ENCODE peak calls at places on chromosomes 13 and 19, in four cellular contexts. One of them, this sample, is unnamed.

GRCh38 chr13:80840313-80840976 is 499.5 kb upstream of the SPRY2 start:
- DNase-seq in GM12878: no peak
- DNase-seq in fibroblast of lung: peak; percentile 0
- DNase-seq in A549: no peak
- DNase-seq in this sample: peak; percentile 3

GRCh38 chr19:29667941-29668340 is 2.7 kb downstream of the PLEKHF1 start:
- DNase-seq in GM12878: no peak
- DNase-seq in fibroblast of lung: no peak
- DNase-seq in A549: no peak
- DNase-seq in this sample: peak; percentile 32

GRCh38 chr13:112688560-112689497 is 1.0 kb upstream of the ATP11A start:
- DNase-seq in GM12878: no peak
- DNase-seq in fibroblast of lung: no peak
- DNase-seq in A549: no peak
- DNase-seq in this sample: peak; percentile 46

GRCh38 chr13:101691326-101691725 is 238.9 kb downstream of the ITGBL1 start:
- DNase-seq in GM12878: no peak
- DNase-seq in fibroblast of lung: no peak
- DNase-seq in A549: no peak
- DNase-seq in this sample: peak; percentile 59

GRCh38 chr19:50667759-50668231 is 18.6 kb downstream of the C19orf81 start:
- DNase-seq in GM12878: no peak
- DNase-seq in fibroblast of lung: no peak
- DNase-seq in A549: no peak
- DNase-seq in this sample: no peak

GRCh38 chr19:21848706-21849105 is 12.7 kb upstream of the ZNF43 start:
- DNase-seq in GM12878: no peak
- DNase-seq in fibroblast of lung: peak; percentile 74
- DNase-seq in A549: peak; percentile 8
- DNase-seq in this sample: no peak

GRCh38 chr13:75399168-75399878 is 82.6 kb downstream of the TBC1D4 start:
- DNase-seq in GM12878: no peak
- DNase-seq in fibroblast of lung: peak; percentile 93
- DNase-seq in A549: no peak
- DNase-seq in this sample: no peak

GRCh38 chr19:34118879-34119748 is 53.2 kb upstream of the LSM14A start:
- DNase-seq in GM12878: no peak
- DNase-seq in fibroblast of lung: no peak
- DNase-seq in A549: no peak
- DNase-seq in this sample: peak; percentile 13

GRCh38 chr19:11405846-11406643 is 13.1 kb downstream of the RGL3 start:
- DNase-seq in GM12878: no peak
- DNase-seq in fibroblast of lung: no peak
- DNase-seq in A549: no peak
- DNase-seq in this sample: no peak

GRCh38 chr13:99382428-99383133 is 75.4 kb upstream of the GPR183 start:
- DNase-seq in GM12878: no peak
- DNase-seq in fibroblast of lung: no peak
- DNase-seq in A549: no peak
- DNase-seq in this sample: peak; percentile 9

GRCh38 chr13:94703721-94704314 is 8.5 kb downstream of the SOX21 start:
- DNase-seq in GM12878: no peak
- DNase-seq in fibroblast of lung: no peak
- DNase-seq in A549: no peak
- DNase-seq in this sample: no peak

GRCh38 chr13:81379183-81379582 is 1038.3 kb upstream of the SPRY2 start:
- DNase-seq in GM12878: no peak
- DNase-seq in fibroblast of lung: no peak
- DNase-seq in A549: no peak
- DNase-seq in this sample: no peak

GRCh38 chr19:507286-508203 is at the start of gene TPGS1:
- DNase-seq in GM12878: no peak
- DNase-seq in fibroblast of lung: peak; percentile 63
- DNase-seq in A549: no peak
- DNase-seq in this sample: peak; percentile 91

GRCh38 chr13:114145722-114146121 is 13.3 kb upstream of the RASA3 start:
- DNase-seq in GM12878: no peak
- DNase-seq in fibroblast of lung: no peak
- DNase-seq in A549: no peak
- DNase-seq in this sample: no peak

GRCh38 chr13:53357582-53357981 is 329.0 kb downstream of the OLFM4 start:
- DNase-seq in GM12878: no peak
- DNase-seq in fibroblast of lung: no peak
- DNase-seq in A549: no peak
- DNase-seq in this sample: no peak

GRCh38 chr19:35740423-35741215 is 1.6 kb downstream of the IGFLR1 start:
- DNase-seq in GM12878: peak; percentile 86
- DNase-seq in fibroblast of lung: peak; percentile 94
- DNase-seq in A549: peak; percentile 100
- DNase-seq in this sample: peak; percentile 99

GRCh38 chr19:54554006-54554405 is 19.6 kb upstream of the LILRA2 start:
- DNase-seq in GM12878: no peak
- DNase-seq in fibroblast of lung: no peak
- DNase-seq in A549: no peak
- DNase-seq in this sample: no peak

GRCh38 chr13:109370486-109370885 is 415.9 kb downstream of the IRS2 start:
- DNase-seq in GM12878: no peak
- DNase-seq in fibroblast of lung: no peak
- DNase-seq in A549: no peak
- DNase-seq in this sample: no peak

GRCh38 chr13:112752711-112753541 is 63.1 kb downstream of the ATP11A start:
- DNase-seq in GM12878: no peak
- DNase-seq in fibroblast of lung: peak; percentile 45
- DNase-seq in A549: no peak
- DNase-seq in this sample: no peak

GRCh38 chr19:11445141-11445540 is 9.7 kb downstream of the PRKCSH start:
- DNase-seq in GM12878: no peak
- DNase-seq in fibroblast of lung: no peak
- DNase-seq in A549: no peak
- DNase-seq in this sample: no peak

GRCh38 chr19:27684293-27684692 is 1528.7 kb downstream of the UQCRFS1 start:
- DNase-seq in GM12878: no peak
- DNase-seq in fibroblast of lung: no peak
- DNase-seq in A549: no peak
- DNase-seq in this sample: no peak

GRCh38 chr19:42074513-42075363 is 1.2 kb upstream of the ZNF574 start:
- DNase-seq in GM12878: no peak
- DNase-seq in fibroblast of lung: no peak
- DNase-seq in A549: peak; percentile 87
- DNase-seq in this sample: peak; percentile 47

GRCh38 chr19:12364391-12365093 is 941 bp downstream of the ZNF442 start:
- DNase-seq in GM12878: no peak
- DNase-seq in fibroblast of lung: peak; percentile 10
- DNase-seq in A549: no peak
- DNase-seq in this sample: peak; percentile 71

GRCh38 chr13:45196622-45197021 is 4.2 kb downstream of the KCTD4 start:
- DNase-seq in GM12878: no peak
- DNase-seq in fibroblast of lung: peak; percentile 75
- DNase-seq in A549: no peak
- DNase-seq in this sample: peak; percentile 80
- H3K4me2 ChIP-seq in GM12878: no peak overlapping the region
- H3K4me2 ChIP-seq in fibroblast of lung: peak overlapping the region; percentile 40
- H3K4me2 ChIP-seq in A549: no peak overlapping the region
- H3K4me2 ChIP-seq in this sample: peak overlapping the region; percentile 39

DNA sequence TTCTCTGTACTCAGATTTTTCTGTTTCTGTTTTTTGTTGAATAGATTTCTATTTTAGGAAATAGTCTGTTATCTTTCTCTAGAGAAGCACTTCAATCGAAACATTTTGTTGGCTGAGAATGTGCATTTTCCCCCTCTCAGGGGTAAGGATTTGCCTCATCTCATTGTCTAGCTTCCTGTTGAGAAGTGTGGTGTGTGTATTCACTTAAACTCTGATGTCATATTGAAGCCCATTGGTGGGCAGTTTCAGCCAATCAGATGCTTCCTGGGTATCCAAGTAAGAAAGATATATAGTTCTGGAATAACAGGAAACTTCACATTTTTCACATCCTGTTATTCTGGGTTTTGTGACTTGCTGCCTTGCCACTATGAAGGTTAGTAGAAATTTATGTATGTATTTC is 87.6 kb downstream of the ARHGEF7 start:
- DNase-seq in GM12878: no peak
- DNase-seq in fibroblast of lung: peak; percentile 89
- DNase-seq in A549: peak; percentile 13
- DNase-seq in this sample: peak; percentile 62
- H3K4me2 ChIP-seq in GM12878: peak overlapping the region; percentile 43
- H3K4me2 ChIP-seq in fibroblast of lung: no peak overlapping the region
- H3K4me2 ChIP-seq in A549: no peak overlapping the region
- H3K4me2 ChIP-seq in this sample: no peak overlapping the region

DNA sequence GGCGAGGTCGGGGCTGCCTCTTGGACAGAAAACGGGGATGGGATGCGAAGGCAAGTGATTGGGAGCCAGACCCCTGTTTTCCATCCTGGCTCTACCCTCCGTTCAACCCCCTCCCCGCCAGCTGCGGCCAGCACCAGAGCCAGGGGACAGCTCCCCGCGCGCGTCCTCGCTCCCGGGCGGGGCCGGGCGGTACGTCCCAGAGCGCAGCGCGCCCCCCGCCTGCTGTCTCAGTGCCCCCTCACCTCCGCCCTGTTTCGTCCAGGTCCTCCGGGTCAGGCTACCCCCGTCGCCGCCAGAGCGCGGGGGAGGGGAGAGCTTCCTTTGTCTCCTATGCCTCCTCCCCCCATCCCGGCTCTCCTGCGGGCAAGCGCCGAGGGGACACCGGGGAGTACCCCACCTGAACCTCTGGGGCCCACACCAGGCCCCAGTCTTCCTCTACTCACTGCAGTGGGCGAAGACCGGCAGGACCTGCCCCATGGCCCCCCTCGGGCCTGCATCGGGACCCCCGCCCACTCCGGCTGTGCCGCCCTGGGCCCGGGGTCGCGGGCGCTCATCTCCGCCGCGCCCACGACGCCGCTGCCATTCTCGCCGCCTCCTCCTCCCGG is 396 bp downstream of the RTN2 start:
- DNase-seq in GM12878: no peak
- DNase-seq in fibroblast of lung: no peak
- DNase-seq in A549: no peak
- DNase-seq in this sample: peak; percentile 62
- H3K4me2 ChIP-seq in GM12878: peak overlapping the region; percentile 94
- H3K4me2 ChIP-seq in fibroblast of lung: peak overlapping the region; percentile 93
- H3K4me2 ChIP-seq in A549: peak overlapping the region; percentile 99
- H3K4me2 ChIP-seq in this sample: peak overlapping the region; percentile 92

GRCh38 chr13:93430346-93430745 is 203.7 kb downstream of the GPC6 start:
- DNase-seq in GM12878: no peak
- DNase-seq in fibroblast of lung: no peak
- DNase-seq in A549: no peak
- DNase-seq in this sample: no peak

GRCh38 chr13:93435651-93436050 is 209.0 kb downstream of the GPC6 start:
- DNase-seq in GM12878: no peak
- DNase-seq in fibroblast of lung: no peak
- DNase-seq in A549: no peak
- DNase-seq in this sample: peak; percentile 5
- H3K4me2 ChIP-seq in GM12878: no peak overlapping the region
- H3K4me2 ChIP-seq in fibroblast of lung: no peak overlapping the region
- H3K4me2 ChIP-seq in A549: no peak overlapping the region
- H3K4me2 ChIP-seq in this sample: no peak overlapping the region

GRCh38 chr19:1904385-1905070 is 671 bp upstream of the ADAT3 start:
- DNase-seq in GM12878: peak; percentile 86
- DNase-seq in fibroblast of lung: no peak
- DNase-seq in A549: no peak
- DNase-seq in this sample: peak; percentile 40

GRCh38 chr19:1905863-1906375 is 720 bp downstream of the ADAT3 start:
- DNase-seq in GM12878: no peak
- DNase-seq in fibroblast of lung: no peak
- DNase-seq in A549: no peak
- DNase-seq in this sample: no peak

GRCh38 chr19:1907563-1908363 is 2.6 kb downstream of the ADAT3 start:
- DNase-seq in GM12878: no peak
- DNase-seq in fibroblast of lung: no peak
- DNase-seq in A549: no peak
- DNase-seq in this sample: peak; percentile 32

GRCh38 chr19:1906985-1907562 is 1.9 kb downstream of the ADAT3 start:
- DNase-seq in GM12878: no peak
- DNase-seq in fibroblast of lung: no peak
- DNase-seq in A549: no peak
- DNase-seq in this sample: no peak

DNA sequence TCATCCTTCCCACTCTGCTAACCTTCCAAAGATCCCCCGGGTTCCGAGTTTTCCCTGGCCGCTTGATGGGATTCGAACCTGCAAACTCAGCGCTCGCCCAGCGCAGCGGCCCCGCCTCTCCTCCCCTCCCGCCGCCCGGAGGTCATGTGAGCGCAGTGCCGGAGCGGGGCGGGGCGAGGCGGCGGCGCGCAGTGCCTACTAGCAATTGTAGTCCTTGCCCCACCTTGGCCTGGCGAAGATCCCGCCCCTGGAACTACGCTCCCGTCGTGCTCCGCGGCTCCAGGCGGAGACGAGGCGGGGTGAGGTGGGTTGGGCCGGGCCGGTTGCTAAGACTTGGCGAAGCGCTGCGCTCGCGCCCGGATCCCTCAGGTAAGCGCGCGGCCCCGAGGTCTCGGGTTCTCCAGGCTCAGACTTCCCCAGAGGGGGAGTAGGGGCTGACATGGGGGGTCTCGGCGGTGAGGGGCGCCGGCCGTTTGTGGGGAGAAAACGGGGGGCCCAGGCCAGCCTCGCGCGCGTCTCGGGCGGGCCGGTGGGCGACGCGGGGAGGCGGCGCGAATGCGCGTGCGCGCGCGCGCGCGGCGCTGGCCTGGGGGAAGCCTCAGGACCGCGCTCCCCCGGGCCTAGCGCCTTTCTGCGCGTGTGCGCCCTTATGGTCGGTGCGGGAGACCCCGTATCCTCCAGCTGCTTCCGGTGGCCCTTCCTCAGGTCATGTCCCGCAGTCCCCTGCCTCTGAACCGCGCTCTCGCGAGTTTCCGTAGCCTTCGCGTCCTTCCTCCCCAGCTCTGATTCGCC is at the start of the genes ADAT3 and SCAMP4:
- DNase-seq in GM12878: peak; percentile 94
- DNase-seq in fibroblast of lung: peak; percentile 99
- DNase-seq in A549: peak; percentile 84
- DNase-seq in this sample: peak; percentile 99
- H3K4me2 ChIP-seq in GM12878: peak within 1 kb of the TSS; percentile 93
- H3K4me2 ChIP-seq in fibroblast of lung: peak within 1 kb of the TSS; percentile 99
- H3K4me2 ChIP-seq in A549: peak within 1 kb of the TSS; percentile 96
- H3K4me2 ChIP-seq in this sample: peak within 1 kb of the TSS; percentile 89

DNA sequence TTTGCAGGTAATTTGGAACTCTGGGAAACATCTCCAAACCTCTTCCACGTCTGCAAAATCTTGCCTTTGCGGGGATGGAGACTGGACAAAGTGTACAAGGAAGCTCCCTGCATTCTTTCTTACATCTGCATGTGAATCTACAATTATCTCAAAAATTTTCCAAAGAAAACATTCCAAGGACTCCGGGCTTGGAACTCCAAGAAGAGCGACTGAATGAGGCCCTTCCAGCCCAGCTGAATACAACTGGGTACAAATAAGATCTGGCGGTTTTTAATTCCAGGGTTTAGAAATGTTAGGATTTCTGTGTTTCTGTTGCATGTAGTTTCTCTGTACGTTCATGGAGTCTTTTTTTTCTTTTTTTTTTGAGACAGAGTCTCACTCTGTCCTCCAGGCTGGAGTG is 28.5 kb downstream of the EXOC3L2 start:
- DNase-seq in GM12878: no peak
- DNase-seq in fibroblast of lung: peak; percentile 36
- DNase-seq in A549: no peak
- DNase-seq in this sample: no peak
- H3K4me2 ChIP-seq in GM12878: no peak overlapping the region
- H3K4me2 ChIP-seq in fibroblast of lung: no peak overlapping the region
- H3K4me2 ChIP-seq in A549: no peak overlapping the region
- H3K4me2 ChIP-seq in this sample: no peak overlapping the region

GRCh38 chr13:30545320-30545719 is 72.4 kb upstream of the USPL1 start:
- DNase-seq in GM12878: no peak
- DNase-seq in fibroblast of lung: no peak
- DNase-seq in A549: no peak
- DNase-seq in this sample: no peak
- H3K4me2 ChIP-seq in GM12878: no peak overlapping the region
- H3K4me2 ChIP-seq in fibroblast of lung: no peak overlapping the region
- H3K4me2 ChIP-seq in A549: no peak overlapping the region
- H3K4me2 ChIP-seq in this sample: no peak overlapping the region